ENCODE peak calls at places on chromosomes 11 and 22, in seven cellular contexts. J is stimulated activated CD4-positive, alpha-beta T cell treated with anti-CD3 and anti-CD28 coated beads, TNF-alpha, amount 100 ng/mL, for 1 hour; D is COR-L47; P is stomach; F is astrocyte of the spinal cord; R is SHP77 treated with DMSO at 0.1 percent for 48 hours; T is iPS-NIHi11. V is an unnamed sample.

GRCh38 chr11:117523680-117524079 is 196.0 kb downstream of the CEP164 start:
- DNase-seq in R (no peak), F (peak), P (no peak), T (no peak), D (no peak), J (no peak), V (no peak)

GRCh38 chr11:122491486-122491885 is 164.0 kb upstream of the UBASH3B start:
- DNase-seq in J (no peak), T (no peak), P (no peak), R (no peak), D (no peak), F (peak), V (no peak)

GRCh38 chr11:130201026-130201425 is 41.4 kb downstream of the ST14 start:
- DNase-seq in R (no peak), P (no peak), J (no peak), D (no peak), F (no peak), T (no peak), V (no peak)

GRCh38 chr11:64765841-64766682 is 6.3 kb upstream of the PYGM start:
- DNase-seq in P (no peak), D (no peak), F (no peak), T (no peak), R (no peak), J (no peak), V (no peak)

GRCh38 chr11:48087974-48088681 is 107.8 kb downstream of the PTPRJ start:
- DNase-seq in R (peak), J (no peak), D (peak), F (no peak), P (peak), T (no peak), V (peak)

GRCh38 chr11:15654397-15654915 is 539.7 kb downstream of the INSC start:
- DNase-seq in P (no peak), T (no peak), F (no peak), D (no peak), R (no peak), J (no peak), V (no peak)

GRCh38 chr11:112363527-112363926 is 102.9 kb upstream of the PLET1 start:
- DNase-seq in P (no peak), T (no peak), D (no peak), R (no peak), J (no peak), F (peak), V (no peak)

GRCh38 chr11:16484434-16484833 is 128.1 kb upstream of the SOX6 start:
- DNase-seq in D (no peak), T (no peak), J (no peak), R (no peak), P (no peak), F (no peak), V (no peak)

GRCh38 chr11:104090767-104091166 is 54.3 kb downstream of the DDI1 start:
- DNase-seq in R (no peak), D (no peak), F (no peak), T (no peak), J (no peak), P (no peak), V (no peak)

GRCh38 chr11:27296406-27296994 is 66.5 kb downstream of the CCDC34 start:
- DNase-seq in P (no peak), F (peak), D (peak), T (peak), R (no peak), J (no peak), V (peak)

GRCh38 chr11:40030867-40031266 is 1428.6 kb downstream of the LRRC4C start:
- DNase-seq in P (no peak), D (no peak), F (no peak), R (no peak), T (peak), J (no peak), V (no peak)

GRCh38 chr11:65425105-65425970 is 2.7 kb downstream of the NEAT1 start:
- DNase-seq in J (no peak), R (no peak), F (peak), T (no peak), P (peak), D (no peak), V (no peak)

GRCh38 chr22:35914665-35915476 is 113.8 kb downstream of the RBFOX2 start:
- DNase-seq in R (peak), D (peak), T (peak), P (peak), F (peak), J (no peak), V (peak)

GRCh38 chr11:15446315-15446714 is 331.6 kb downstream of the INSC start:
- DNase-seq in F (no peak), T (no peak), R (no peak), J (no peak), P (no peak), D (no peak), V (no peak)

GRCh38 chr11:127651175-127651887 is 650.8 kb upstream of the KIRREL3 start:
- DNase-seq in J (no peak), P (no peak), R (no peak), D (no peak), F (peak), T (no peak), V (no peak)

GRCh38 chr11:75024068-75024449 is 35.3 kb downstream of the NEU3 start:
- DNase-seq in F (no peak), P (no peak), R (no peak), D (no peak), J (no peak), T (no peak), V (no peak)

GRCh38 chr11:35305670-35306382 is 113.5 kb downstream of the SLC1A2 start:
- DNase-seq in P (peak), F (peak), R (no peak), D (peak), J (peak), T (peak), V (peak)

GRCh38 chr22:27213766-27214581 is 556.6 kb downstream of the MIAT start:
- DNase-seq in P (no peak), J (no peak), T (no peak), R (no peak), F (peak), D (no peak), V (no peak)

GRCh38 chr11:73376168-73376802 is at the start of gene RELT:
- DNase-seq in T (peak), F (peak), R (peak), J (peak), P (peak), D (peak), V (peak)

GRCh38 chr11:126507646-126508045 is 152.2 kb downstream of the ST3GAL4 start:
- DNase-seq in D (no peak), J (no peak), T (no peak), P (no peak), R (no peak), F (no peak), V (no peak)

GRCh38 chr11:16791494-16791961 is 53.1 kb downstream of the C11orf58 start:
- DNase-seq in F (peak), P (no peak), D (no peak), R (no peak), J (no peak), T (no peak), V (no peak)

GRCh38 chr11:75201771-75202170 is 38.8 kb upstream of the TPBGL start:
- DNase-seq in T (no peak), R (no peak), J (no peak), D (no peak), P (no peak), F (no peak), V (no peak)

GRCh38 chr11:58616594-58616993 is 5.9 kb upstream of the CNTF start:
- DNase-seq in D (no peak), J (no peak), F (peak), T (no peak), R (no peak), P (no peak), V (no peak)

GRCh38 chr11:132300283-132300682 is 929.9 kb downstream of the NTM start:
- DNase-seq in F (no peak), J (no peak), D (no peak), P (no peak), R (no peak), T (peak), V (no peak)

GRCh38 chr11:59810189-59810910 is at the start of gene MRPL16:
- DNase-seq in F (peak), J (peak), R (peak), T (peak), D (peak), P (peak), V (peak)

GRCh38 chr11:102886999-102887398 is 12.2 kb upstream of the MMP12 start:
- DNase-seq in J (no peak), R (no peak), T (no peak), F (no peak), D (peak), P (no peak), V (no peak)

GRCh38 chr11:126403658-126404057 is 48.2 kb downstream of the ST3GAL4 start:
- DNase-seq in J (no peak), T (no peak), D (no peak), F (no peak), R (no peak), P (no peak), V (no peak)

GRCh38 chr22:50206599-50206998 is 5.8 kb downstream of the SELENOO start:
- DNase-seq in F (no peak), J (no peak), P (no peak), T (peak), D (no peak), R (no peak), V (no peak)

GRCh38 chr11:114073506-114074381 is 14.2 kb downstream of the ZBTB16 start:
- DNase-seq in D (no peak), R (no peak), F (no peak), T (no peak), J (no peak), P (no peak), V (peak)

GRCh38 chr11:85787168-85787567 is 23.8 kb downstream of the SYTL2 start:
- DNase-seq in D (no peak), F (no peak), R (no peak), J (no peak), T (no peak), P (no peak), V (no peak)

GRCh38 chr22:25134451-25134850 is 65.2 kb upstream of the CRYBB3 start:
- DNase-seq in T (no peak), D (no peak), F (no peak), P (no peak), J (no peak), R (no peak), V (no peak)

GRCh38 chr11:128365044-128365443 is 222.3 kb downstream of the ETS1 start:
- DNase-seq in T (peak), R (no peak), J (no peak), P (no peak), D (no peak), F (peak), V (no peak)

GRCh38 chr22:50526849-50527801 is 1.7 kb upstream of the SCO2 start:
- DNase-seq in T (peak), R (no peak), P (peak), D (no peak), F (no peak), J (no peak), V (peak)

GRCh38 chr22:38959574-38959973 is 2.2 kb downstream of the APOBEC3A start:
- DNase-seq in D (no peak), P (no peak), F (no peak), T (no peak), J (no peak), R (no peak), V (no peak)

GRCh38 chr22:42610211-42610610 is 4.5 kb downstream of the POLDIP3 start:
- DNase-seq in D (no peak), R (no peak), F (no peak), J (no peak), P (peak), T (no peak), V (no peak)

GRCh38 chr11:132058211-132058772 is 687.9 kb downstream of the NTM start:
- DNase-seq in T (no peak), J (no peak), D (no peak), P (no peak), F (peak), R (no peak), V (no peak)

GRCh38 chr11:110759972-110760381 is 47.7 kb upstream of the ARHGAP20 start:
- DNase-seq in T (no peak), J (no peak), D (no peak), P (peak), R (no peak), F (peak), V (peak)